ENCODE peak calls at places on chromosomes 16 and 17, in seven cellular contexts. K is AG04450, H is heart left ventricle, Q is heart right ventricle, I is mesendoderm, X is lung, G is neuronal stem cell. C is an unnamed sample.

GRCh38 chr16:89411335-89411850 is 79.0 kb downstream of the ANKRD11 start:
- DNase-seq in K (no peak), X (no peak), G (no peak), I (no peak), Q (no peak), H (no peak), C (no peak)

GRCh38 chr16:12271006-12271405 is 294.5 kb downstream of the SNX29 start:
- DNase-seq in K (no peak), X (no peak), G (peak; percentile 9), Q (no peak), I (peak; percentile 79), H (no peak), C (no peak)

GRCh38 chr17:76333673-76334505 is 19.8 kb downstream of the PRPSAP1 start:
- DNase-seq in I (no peak), X (no peak), Q (no peak), H (no peak), K (no peak), G (no peak), C (no peak)

GRCh38 chr17:39737331-39737760 is 392 bp upstream of the GRB7 start:
- DNase-seq in K (no peak), X (no peak), Q (no peak), I (no peak), H (no peak), G (no peak), C (no peak)

GRCh38 chr17:43917348-43918025 is 10.2 kb upstream of the MPP2 start:
- DNase-seq in H (peak; percentile 47), I (peak; percentile 77), G (no peak), K (no peak), Q (peak; percentile 34), X (no peak), C (no peak)

GRCh38 chr16:30902070-30902972 is 5.9 kb downstream of the CTF1 start:
- DNase-seq in X (peak; percentile 57), K (no peak), G (no peak), Q (peak; percentile 62), I (peak; percentile 66), H (peak; percentile 74), C (peak; percentile 25)

GRCh38 chr17:78231991-78232759 is 744 bp downstream of the TMEM235 start:
- DNase-seq in K (no peak), Q (no peak), X (no peak), I (peak; percentile 47), G (no peak), H (no peak), C (no peak)

GRCh38 chr16:81731636-81732035 is 47.5 kb upstream of the PLCG2 start:
- DNase-seq in I (no peak), H (no peak), K (no peak), Q (no peak), G (no peak), X (no peak), C (no peak)

GRCh38 chr17:10050597-10051101 is 145.6 kb upstream of the RCVRN start:
- DNase-seq in I (no peak), X (no peak), K (peak; percentile 34), G (no peak), Q (peak; percentile 65), H (peak; percentile 67), C (no peak)

GRCh38 chr16:65538945-65539344 is 417.1 kb upstream of the CDH11 start:
- DNase-seq in H (no peak), I (no peak), K (no peak), G (no peak), Q (no peak), X (no peak), C (no peak)

GRCh38 chr17:47311420-47311819 is 12.3 kb upstream of the EFCAB13 start:
- DNase-seq in I (no peak), K (no peak), Q (no peak), H (no peak), X (no peak), G (no peak), C (no peak)

GRCh38 chr16:66324785-66325184 is 41.7 kb upstream of the CDH5 start:
- DNase-seq in I (peak; percentile 80), X (no peak), K (no peak), H (no peak), G (no peak), Q (no peak), C (no peak)

GRCh38 chr17:34222732-34223486 is 32.2 kb upstream of the CCL2 start:
- DNase-seq in Q (no peak), H (no peak), K (no peak), I (peak; percentile 46), X (no peak), G (no peak), C (no peak)

GRCh38 chr17:63430223-63430622 is 15.9 kb downstream of the CYB561 start:
- DNase-seq in I (peak; percentile 66), X (no peak), Q (no peak), H (no peak), G (no peak), K (no peak), C (no peak)

DNA sequence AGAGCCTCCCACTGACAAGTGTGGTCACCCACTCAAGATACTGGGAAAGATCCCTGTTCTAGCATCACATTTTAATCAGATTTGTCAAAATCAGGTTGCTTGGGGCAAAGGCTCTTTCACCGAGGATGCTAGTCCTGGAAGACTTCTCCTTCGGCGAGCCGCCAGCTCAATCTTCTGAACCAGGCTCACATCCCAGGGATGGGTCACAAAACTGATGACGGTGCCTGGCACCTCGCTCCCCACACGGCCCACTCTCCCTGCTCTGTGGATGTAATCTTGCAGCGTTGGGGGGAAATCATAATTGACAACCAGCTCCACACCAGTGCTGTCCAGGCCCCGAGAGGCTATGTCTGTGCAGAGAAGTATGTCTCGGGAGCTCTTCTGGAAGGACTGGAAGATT is 1.5 kb downstream of the DDX28 start:
- DNase-seq in H (no peak), K (no peak), I (no peak), G (no peak), X (no peak), Q (no peak), C (no peak)
- H3K4me3 ChIP-seq in H (peak overlapping the region; percentile 59), K (peak overlapping the region; percentile 2), I (no peak overlapping the region), G (no peak overlapping the region), X (no peak overlapping the region), Q (no peak overlapping the region), C (no peak overlapping the region)

GRCh38 chr17:7884581-7885356 is 3.8 kb upstream of the CHD3 start:
- DNase-seq in K (no peak), Q (no peak), G (no peak), I (no peak), X (no peak), H (no peak), C (peak; percentile 26)
- H3K27ac ChIP-seq in K (peak overlapping the region; percentile 39), Q (peak overlapping the region; percentile 88), G (no peak overlapping the region), I (no peak overlapping the region), X (peak overlapping the region; percentile 59), H (peak overlapping the region; percentile 98), C (peak overlapping the region; percentile 87)

GRCh38 chr16:27345201-27345600 is 31.4 kb downstream of the IL4R start:
- DNase-seq in Q (no peak), G (no peak), I (no peak), X (no peak), H (no peak), K (no peak), C (no peak)
- H3K4me3 ChIP-seq in Q (no peak overlapping the region), G (no peak overlapping the region), I (no peak overlapping the region), X (no peak overlapping the region), H (no peak overlapping the region), K (no peak overlapping the region), C (no peak overlapping the region)

GRCh38 chr17:80859004-80859941 is 132.4 kb upstream of the CHMP6 start:
- DNase-seq in I (peak; percentile 22), H (peak; percentile 79), X (peak; percentile 54), Q (peak; percentile 74), K (peak; percentile 85), G (no peak), C (no peak)

GRCh38 chr17:80857721-80858171 is 133.9 kb upstream of the CHMP6 start:
- DNase-seq in X (no peak), H (no peak), K (no peak), I (no peak), Q (no peak), G (no peak), C (no peak)

GRCh38 chr17:80860101-80860671 is 131.5 kb upstream of the CHMP6 start:
- DNase-seq in X (no peak), H (no peak), K (no peak), I (no peak), G (no peak), Q (no peak), C (no peak)

GRCh38 chr17:80856863-80857488 is 134.7 kb upstream of the CHMP6 start:
- DNase-seq in G (no peak), Q (no peak), H (no peak), I (peak; percentile 30), K (no peak), X (no peak), C (no peak)

GRCh38 chr17:80858301-80859003 is 133.2 kb upstream of the CHMP6 start:
- DNase-seq in Q (no peak), I (no peak), G (no peak), H (no peak), X (no peak), K (no peak), C (no peak)
- H3K27ac ChIP-seq in Q (no peak overlapping the region), I (no peak overlapping the region), G (no peak overlapping the region), H (no peak overlapping the region), X (peak overlapping the region; percentile 26), K (peak overlapping the region; percentile 85), C (no peak overlapping the region)

GRCh38 chr17:15184872-15185624 is 80.1 kb downstream of the PMP22 start:
- DNase-seq in X (no peak), H (no peak), K (no peak), I (no peak), Q (no peak), G (no peak), C (no peak)
- H3K4me3 ChIP-seq in X (no peak overlapping the region), H (no peak overlapping the region), K (no peak overlapping the region), I (no peak overlapping the region), Q (no peak overlapping the region), G (no peak overlapping the region), C (no peak overlapping the region)

C was measured in effector memory CD4-positive, alpha-beta T cell.